ENCODE peak calls at places on chromosomes 7 and 10, in five cellular contexts. B is M059J, N is NCI-H1092, H is iPS DF 6.9, G is adipocyte. W is an unnamed sample.

GRCh38 chr10:71828702-71829101 is 22.3 kb downstream of the PSAP start:
- DNase-seq in B (no peak), N (no peak), H (no peak), G (no peak), W (no peak)

GRCh38 chr7:51467384-51468017 is 150.9 kb upstream of the COBL start:
- DNase-seq in B (no peak), N (no peak), H (no peak), G (no peak), W (no peak)

GRCh38 chr10:100021322-100021721 is 11.6 kb upstream of the DNMBP start:
- DNase-seq in B (no peak), N (no peak), H (no peak), G (no peak), W (no peak)

GRCh38 chr7:73761854-73762658 is 8.0 kb downstream of the CLDN3 start:
- DNase-seq in B (no peak), N (no peak), H (no peak), G (no peak), W (peak; percentile 20)

GRCh38 chr7:98229991-98230745 is 18.9 kb downstream of the BHLHA15 start:
- DNase-seq in B (no peak), N (no peak), H (no peak), G (no peak), W (peak; percentile 16)

GRCh38 chr10:62278461-62278910 is 9.8 kb upstream of the RTKN2 start:
- DNase-seq in B (peak; percentile 24), N (no peak), H (no peak), G (peak; percentile 54), W (no peak)

GRCh38 chr10:24237801-24238390 is 29.0 kb downstream of the KIAA1217 start:
- DNase-seq in B (no peak), N (no peak), H (no peak), G (no peak), W (no peak)

GRCh38 chr10:24762966-24763623 is 39.4 kb upstream of the ARHGAP21 start:
- DNase-seq in B (peak; percentile 44), N (no peak), H (peak; percentile 13), G (peak; percentile 53), W (no peak)

GRCh38 chr7:73449422-73449821 is 15.8 kb downstream of the FZD9 start:
- DNase-seq in B (no peak), N (peak; percentile 50), H (no peak), G (no peak), W (no peak)

GRCh38 chr7:121633186-121633585 is 237.1 kb upstream of the FAM3C start:
- DNase-seq in B (no peak), N (no peak), H (no peak), G (no peak), W (no peak)

GRCh38 chr10:118405933-118406332 is 63.8 kb upstream of the FAM204A start:
- DNase-seq in B (no peak), N (no peak), H (no peak), G (no peak), W (no peak)

GRCh38 chr10:59003203-59003602 is 173.2 kb upstream of the PHYHIPL start:
- DNase-seq in B (no peak), N (no peak), H (no peak), G (no peak), W (no peak)

GRCh38 chr7:99375070-99375807 is 709 bp downstream of the ARPC1B start:
- DNase-seq in B (peak; percentile 85), N (no peak), H (no peak), G (peak; percentile 84), W (peak; percentile 81)

GRCh38 chr7:28068811-28069216 is 111.8 kb downstream of the JAZF1 start:
- DNase-seq in B (peak; percentile 74), N (peak; percentile 20), H (no peak), G (peak; percentile 81), W (no peak)

GRCh38 chr10:126562209-126562680 is 108.2 kb downstream of the C10orf90 start:
- DNase-seq in B (no peak), N (no peak), H (no peak), G (no peak), W (no peak)

GRCh38 chr7:124618871-124619270 is 146.7 kb downstream of the GPR37 start:
- DNase-seq in B (peak; percentile 58), N (no peak), H (no peak), G (no peak), W (no peak)

GRCh38 chr7:18119985-18120384 is 92.3 kb upstream of the PRPS1L1 start:
- DNase-seq in B (peak; percentile 47), N (no peak), H (no peak), G (peak; percentile 15), W (no peak)

GRCh38 chr10:60384708-60385398 is 4.8 kb downstream of the ANK3 start:
- DNase-seq in B (peak; percentile 99), N (no peak), H (no peak), G (peak; percentile 90), W (no peak)

W was measured in K562.